ENCODE peak calls at places on chromosomes 13 and 19, in six cellular contexts. U is suprapubic skin; I is mesendoderm; L is right lobe of liver; B is uterus; Z is effector memory CD4-positive, alpha-beta T cell. N is an unnamed sample.

GRCh38 chr13:93882086-93882651 is 597.3 kb downstream of the DCT start:
- DNase-seq in U (no peak), I (no peak), L (no peak), B (no peak), Z (no peak), N (no peak)

GRCh38 chr19:2149980-2150793 is 1.2 kb downstream of the AP3D1 start:
- DNase-seq in U (no peak), I (no peak), L (no peak), B (no peak), Z (no peak), N (no peak)

GRCh38 chr19:40398417-40399056 is 8.6 kb upstream of the HIPK4 start:
- DNase-seq in U (no peak), I (peak), L (no peak), B (no peak), Z (peak), N (peak)

GRCh38 chr19:56869886-56870285 is 29.4 kb upstream of the PEG3 start:
- DNase-seq in U (no peak), I (no peak), L (no peak), B (no peak), Z (no peak), N (no peak)

GRCh38 chr13:51838235-51838846 is 6.6 kb downstream of the TMEM272 start:
- DNase-seq in U (no peak), I (no peak), L (no peak), B (no peak), Z (no peak), N (no peak)

GRCh38 chr19:46076951-46077814 is 36.4 kb upstream of the IGFL4 start:
- DNase-seq in U (peak), I (peak), L (no peak), B (peak), Z (no peak), N (peak)

GRCh38 chr13:26719356-26719945 is 41.1 kb downstream of the GPR12 start:
- DNase-seq in U (no peak), I (peak), L (no peak), B (no peak), Z (no peak), N (peak)

GRCh38 chr13:46527237-46527636 is 25.7 kb upstream of the LRCH1 start:
- DNase-seq in U (no peak), I (no peak), L (no peak), B (no peak), Z (no peak), N (no peak)

GRCh38 chr13:24668955-24669354 is 11.3 kb upstream of the ATP12A start:
- DNase-seq in U (peak), I (no peak), L (no peak), B (no peak), Z (no peak), N (no peak)

GRCh38 chr13:114097893-114098688 is 34.3 kb downstream of the RASA3 start:
- DNase-seq in U (peak), I (no peak), L (peak), B (peak), Z (no peak), N (peak)

GRCh38 chr19:53942001-53942786 is 20.5 kb upstream of the CACNG8 start:
- DNase-seq in U (no peak), I (peak), L (no peak), B (no peak), Z (no peak), N (peak)

GRCh38 chr13:79451500-79451962 is 29.4 kb upstream of the NDFIP2 start:
- DNase-seq in U (no peak), I (peak), L (no peak), B (no peak), Z (peak), N (peak)

GRCh38 chr19:50171752-50172151 is 8.7 kb upstream of the IZUMO2 start:
- DNase-seq in U (no peak), I (no peak), L (no peak), B (no peak), Z (no peak), N (no peak)

GRCh38 chr13:101451641-101452040 is 834 bp upstream of the ITGBL1 start:
- DNase-seq in U (no peak), I (no peak), L (no peak), B (no peak), Z (no peak), N (no peak)

GRCh38 chr13:51873419-51873818 is 11.7 kb downstream of the CCDC70 start:
- DNase-seq in U (no peak), I (no peak), L (no peak), B (no peak), Z (no peak), N (no peak)

GRCh38 chr19:2726904-2727639 is 5.9 kb upstream of the DIRAS1 start:
- DNase-seq in U (no peak), I (no peak), L (no peak), B (no peak), Z (no peak), N (peak)

GRCh38 chr19:40601061-40601973 is at the start of gene LTBP4:
- DNase-seq in U (no peak), I (no peak), L (no peak), B (peak), Z (no peak), N (no peak)

GRCh38 chr19:17205237-17206140 is 9.7 kb upstream of the USE1 start:
- DNase-seq in U (no peak), I (peak), L (no peak), B (no peak), Z (peak), N (peak)

GRCh38 chr13:28438598-28439334 is 56.2 kb downstream of the FLT1 start:
- DNase-seq in U (no peak), I (peak), L (no peak), B (no peak), Z (no peak), N (peak)

GRCh38 chr13:112067871-112068305 is 939 bp downstream of the SOX1 start:
- DNase-seq in U (no peak), I (peak), L (no peak), B (no peak), Z (no peak), N (peak)

GRCh38 chr13:99376132-99376531 is 68.9 kb upstream of the GPR183 start:
- DNase-seq in U (no peak), I (no peak), L (no peak), B (no peak), Z (no peak), N (no peak)

GRCh38 chr13:52827839-52828238 is 20.6 kb downstream of the PCDH8 start:
- DNase-seq in U (no peak), I (no peak), L (no peak), B (no peak), Z (no peak), N (no peak)

GRCh38 chr13:33328691-33329090 is 43.1 kb upstream of the STARD13 start:
- DNase-seq in U (no peak), I (peak), L (no peak), B (no peak), Z (no peak), N (no peak)

GRCh38 chr13:43815204-43815603 is 28.4 kb upstream of the ENOX1 start:
- DNase-seq in U (no peak), I (peak), L (no peak), B (no peak), Z (no peak), N (no peak)

GRCh38 chr13:26017196-26017921 is 34.5 kb downstream of the SHISA2 start:
- DNase-seq in U (no peak), I (no peak), L (no peak), B (no peak), Z (no peak), N (no peak)

GRCh38 chr13:45674908-45675307 is 27.2 kb upstream of the CBY2 start:
- DNase-seq in U (no peak), I (peak), L (no peak), B (no peak), Z (no peak), N (no peak)

GRCh38 chr13:98475521-98475920 is 101.4 kb downstream of the STK24 start:
- DNase-seq in U (peak), I (peak), L (no peak), B (no peak), Z (no peak), N (peak)

GRCh38 chr13:87677334-87678234 is 6.4 kb downstream of the SLITRK5 start:
- DNase-seq in U (peak), I (peak), L (peak), B (no peak), Z (no peak), N (peak)

GRCh38 chr19:35788205-35788960 is 13.0 kb downstream of the ARHGAP33 start:
- DNase-seq in U (no peak), I (no peak), L (no peak), B (no peak), Z (no peak), N (peak)

GRCh38 chr19:14505488-14506239 is 9.7 kb upstream of the GIPC1 start:
- DNase-seq in U (peak), I (peak), L (no peak), B (no peak), Z (peak), N (peak)

GRCh38 chr19:38952395-38953165 is 21.8 kb downstream of the MRPS12 start:
- DNase-seq in U (no peak), I (peak), L (no peak), B (no peak), Z (no peak), N (peak)

GRCh38 chr19:33668968-33669367 is 47.2 kb downstream of the CHST8 start:
- DNase-seq in U (no peak), I (no peak), L (peak), B (no peak), Z (no peak), N (no peak)

GRCh38 chr19:50358483-50359431 is 6.7 kb downstream of the NAPSA start:
- DNase-seq in U (no peak), I (no peak), L (peak), B (peak), Z (peak), N (no peak)

GRCh38 chr13:64529874-64530485 is 2700.2 kb downstream of the PCDH9 start:
- DNase-seq in U (no peak), I (peak), L (no peak), B (no peak), Z (no peak), N (peak)

GRCh38 chr13:89455741-89456140 is 1784.6 kb downstream of the SLITRK5 start:
- DNase-seq in U (no peak), I (no peak), L (no peak), B (no peak), Z (no peak), N (no peak)

DNA sequence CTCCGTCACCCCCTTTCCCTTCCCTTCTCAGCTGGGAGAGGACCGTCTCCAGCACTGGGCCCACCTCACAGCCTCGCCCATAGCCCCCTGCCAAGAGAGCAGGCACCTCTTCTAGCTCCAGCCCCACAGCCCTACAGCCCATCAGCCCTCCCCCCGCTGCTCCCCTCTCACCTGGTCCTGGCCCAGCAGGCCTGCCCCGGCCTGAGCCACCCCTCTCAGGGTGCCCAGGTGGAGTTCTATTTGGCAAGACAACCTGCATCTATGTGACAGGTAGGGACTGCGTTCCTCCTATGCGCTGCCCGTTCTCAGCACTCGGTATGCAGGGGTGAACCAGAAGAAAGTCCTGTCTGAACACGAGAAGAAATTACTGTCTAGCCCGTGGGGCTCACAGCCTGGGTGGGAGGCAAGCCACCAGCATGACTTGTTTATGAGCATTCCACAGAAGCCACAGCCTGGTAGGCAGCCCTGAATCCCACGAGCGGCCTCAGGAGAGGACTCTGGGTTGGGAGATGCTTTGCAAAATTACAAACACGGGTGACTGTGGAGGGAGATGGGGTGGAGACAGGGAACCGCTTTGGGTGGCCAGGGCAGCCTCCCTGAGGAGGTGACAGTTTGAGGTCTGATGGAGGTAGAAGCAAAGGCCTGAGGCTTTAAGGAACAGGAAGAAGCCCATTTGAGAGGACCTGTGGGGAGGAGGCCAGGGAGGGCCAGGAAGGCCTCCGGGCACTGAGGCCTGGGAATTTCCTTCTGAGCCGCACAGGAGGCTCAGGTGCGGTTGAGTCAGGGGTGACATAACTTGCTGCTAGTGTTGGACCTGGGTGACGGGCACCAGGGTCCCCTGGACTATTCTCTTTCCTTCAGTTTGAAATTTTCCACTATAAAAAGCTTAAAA is 1.2 kb upstream of the PLEKHF1 start:
- DNase-seq in U (peak), I (peak), L (no peak), B (no peak), Z (no peak), N (no peak)
- H3K4me3 ChIP-seq in U (peak), I (no peak), L (peak), B (no peak), Z (no peak), N (no peak)

DNA sequence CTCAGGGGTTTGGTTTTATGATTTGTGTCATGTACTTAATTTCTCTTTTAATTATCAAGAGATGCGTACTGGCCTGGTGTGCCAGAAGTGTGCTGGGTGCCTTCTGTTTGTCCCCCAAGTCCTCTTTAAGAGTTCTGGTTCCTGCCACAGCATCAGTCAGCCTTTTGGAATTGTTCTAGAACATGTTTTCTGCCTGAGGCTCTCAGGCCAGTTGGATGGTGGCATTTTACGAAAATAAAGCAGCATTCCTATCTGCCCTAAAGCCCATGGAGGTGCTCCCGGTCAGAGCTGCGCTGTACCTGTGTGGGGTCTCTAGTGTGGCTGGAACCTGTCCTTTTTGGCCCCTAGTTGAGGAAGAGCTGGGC is 54.1 kb downstream of the TSSK6 start:
- DNase-seq in U (no peak), I (peak), L (no peak), B (no peak), Z (no peak), N (no peak)
- H3K4me3 ChIP-seq in U (peak), I (no peak), L (no peak), B (no peak), Z (peak), N (no peak)

GRCh38 chr19:13150919-13151604 is 851 bp downstream of the IER2 start:
- DNase-seq in U (peak), I (no peak), L (no peak), B (peak), Z (no peak), N (peak)
- H3K4me3 ChIP-seq in U (peak), I (peak), L (peak), B (peak), Z (peak), N (peak)

GRCh38 chr13:50127017-50127725 is 111.9 kb downstream of the KCNRG start:
- DNase-seq in U (peak), I (peak), L (peak), B (peak), Z (peak), N (peak)

GRCh38 chr13:50127726-50128291 is 112.6 kb downstream of the KCNRG start:
- DNase-seq in U (peak), I (peak), L (no peak), B (no peak), Z (no peak), N (peak)

GRCh38 chr13:50129065-50129922 is 114.0 kb downstream of the KCNRG start:
- DNase-seq in U (no peak), I (peak), L (no peak), B (no peak), Z (no peak), N (peak)

GRCh38 chr13:50129923-50130685 is 114.9 kb downstream of the KCNRG start:
- DNase-seq in U (peak), I (peak), L (peak), B (peak), Z (no peak), N (peak)

GRCh38 chr13:50128406-50129048 is 113.3 kb downstream of the KCNRG start:
- DNase-seq in U (no peak), I (peak), L (no peak), B (no peak), Z (no peak), N (peak)
- H3K4me3 ChIP-seq in U (no peak), I (no peak), L (no peak), B (no peak), Z (peak), N (no peak)